ENCODE peak calls at places on chromosomes 5 and 9, in six cellular contexts. O, G, C, F, P and K are unnamed samples.
A peak's percentile ranks its signal among the peaks of the same experiment; 100 is the strongest.

GRCh38 chr9:126722922-126723806 is 81.7 kb upstream of the ZBTB43 start:
- DNase-seq in O (no peak), G (peak; percentile 50), C (no peak), F (peak; percentile 85), P (no peak), K (no peak)

GRCh38 chr5:9519537-9519936 is 26.3 kb downstream of the SEMA5A start:
- DNase-seq in O (no peak), G (no peak), C (no peak), F (no peak), P (peak; percentile 85), K (no peak)

GRCh38 chr9:111805841-111806241 is 11.1 kb upstream of the SHOC1 start:
- DNase-seq in O (no peak), G (no peak), C (no peak), F (no peak), P (peak; percentile 78), K (no peak)

GRCh38 chr5:160905285-160905684 is 53.3 kb upstream of the ATP10B start:
- DNase-seq in O (no peak), G (no peak), C (no peak), F (no peak), P (no peak), K (no peak)

GRCh38 chr9:99905833-99906402 is 536 bp upstream of the STX17 start:
- DNase-seq in O (peak; percentile 35), G (no peak), C (no peak), F (no peak), P (peak; percentile 1), K (no peak)

GRCh38 chr5:134127376-134127861 is 12.9 kb downstream of the TCF7 start:
- DNase-seq in O (no peak), G (no peak), C (no peak), F (peak; percentile 60), P (peak; percentile 62), K (no peak)

GRCh38 chr5:111563041-111563822 is 50.9 kb upstream of the STARD4 start:
- DNase-seq in O (no peak), G (no peak), C (no peak), F (no peak), P (peak; percentile 99), K (no peak)

GRCh38 chr5:766666-767431 is 17.7 kb downstream of the ZDHHC11B start:
- DNase-seq in O (no peak), G (peak; percentile 22), C (no peak), F (peak; percentile 59), P (no peak), K (peak; percentile 46)

GRCh38 chr5:149170292-149170691 is 29.0 kb downstream of the ABLIM3 start:
- DNase-seq in O (no peak), G (peak; percentile 45), C (no peak), F (no peak), P (peak; percentile 67), K (no peak)

GRCh38 chr5:145838276-145838675 is 3.1 kb upstream of the PRELID2 start:
- DNase-seq in O (no peak), G (no peak), C (peak; percentile 19), F (no peak), P (no peak), K (no peak)

GRCh38 chr5:53481887-53482716 is 1.7 kb downstream of the FST start:
- DNase-seq in O (peak; percentile 77), G (peak; percentile 51), C (peak; percentile 58), F (peak; percentile 95), P (peak; percentile 53), K (peak; percentile 72)

GRCh38 chr5:156170351-156170961 is 156.5 kb upstream of the SGCD start:
- DNase-seq in O (no peak), G (no peak), C (no peak), F (no peak), P (no peak), K (no peak)

DNA sequence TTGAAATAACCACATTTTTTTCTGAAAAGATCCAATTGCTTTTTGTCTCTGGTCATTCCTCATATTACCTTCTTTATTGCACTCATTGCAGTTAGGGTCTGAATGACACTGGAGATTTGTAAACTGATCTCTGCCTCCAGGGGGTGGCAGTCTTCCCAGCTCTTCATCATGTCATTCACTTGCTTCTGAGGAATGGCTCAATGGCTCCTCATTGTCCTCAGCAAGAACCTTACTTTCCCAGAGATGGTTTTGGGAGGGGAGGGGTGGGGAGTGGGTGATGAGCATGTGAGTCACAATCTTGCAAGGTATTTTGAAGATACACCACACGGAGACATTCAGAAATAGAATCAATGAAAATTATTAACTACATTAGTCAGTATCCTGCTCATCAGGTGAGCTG is 159.8 kb upstream of the GAS1 start:
- DNase-seq in O (no peak), G (peak; percentile 57), C (no peak), F (no peak), P (no peak), K (no peak)
- TF ChIP-seq CTCF in O (no peak), G (peak; percentile 55), C (no peak), F (no peak), P (no peak), K (no peak)

GRCh38 chr9:86644315-86645034 is 290.3 kb upstream of the TUT7 start:
- DNase-seq in O (no peak), G (no peak), C (no peak), F (no peak), P (no peak), K (no peak)
- TF ChIP-seq CTCF in O (no peak), G (no peak), C (no peak), F (no peak), P (no peak), K (no peak)

DNA sequence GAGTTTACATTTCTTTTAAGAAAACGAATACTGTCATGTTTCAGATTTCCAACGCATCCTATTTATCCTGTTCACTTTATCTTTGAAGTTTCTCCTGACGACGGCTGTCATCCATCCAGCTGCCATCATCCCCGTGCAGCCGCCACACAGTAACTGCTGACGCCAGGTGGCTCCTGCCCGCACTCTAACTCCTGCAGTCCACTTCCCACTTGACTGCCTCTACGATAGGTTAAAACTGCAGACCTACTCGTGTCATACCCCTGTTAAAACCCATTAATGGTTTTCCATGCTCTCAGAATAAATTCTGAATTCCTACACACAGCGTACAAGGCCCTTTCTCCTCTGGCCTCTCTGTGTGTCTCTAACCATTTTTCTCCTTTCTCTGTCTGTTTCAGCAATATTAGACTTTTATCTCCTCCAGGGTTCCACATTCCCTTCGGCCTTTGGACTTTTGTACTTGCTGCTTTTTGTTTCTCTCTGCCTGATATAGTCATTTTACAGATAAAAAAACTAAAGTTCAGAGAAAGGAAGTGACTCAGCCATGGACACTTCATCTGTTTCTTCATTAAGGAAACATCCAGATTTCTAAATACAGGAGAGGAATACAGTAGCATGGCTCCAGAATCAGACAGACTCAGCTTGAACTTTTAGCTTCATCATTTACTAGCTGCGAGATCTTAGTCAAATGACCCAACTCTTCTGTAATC is 84.9 kb downstream of the ADAMTS12 start:
- DNase-seq in O (peak; percentile 27), G (no peak), C (peak; percentile 2), F (peak; percentile 41), P (peak; percentile 81), K (no peak)
- TF ChIP-seq CTCF in O (no peak), G (no peak), C (no peak), F (no peak), P (no peak), K (no peak)

GRCh38 chr5:176742246-176743105 is 67.9 kb upstream of the UNC5A start:
- DNase-seq in O (no peak), G (peak; percentile 18), C (no peak), F (no peak), P (no peak), K (no peak)

GRCh38 chr5:176743136-176743827 is 67.1 kb upstream of the UNC5A start:
- DNase-seq in O (no peak), G (peak; percentile 55), C (no peak), F (no peak), P (no peak), K (peak; percentile 32)

GRCh38 chr5:176741566-176742211 is 68.7 kb upstream of the UNC5A start:
- DNase-seq in O (no peak), G (peak; percentile 26), C (no peak), F (no peak), P (no peak), K (peak; percentile 28)

GRCh38 chr5:176743828-176744583 is 66.4 kb upstream of the UNC5A start:
- DNase-seq in O (no peak), G (peak; percentile 35), C (no peak), F (no peak), P (no peak), K (no peak)

GRCh38 chr5:176744584-176744965 is 65.8 kb upstream of the UNC5A start:
- DNase-seq in O (no peak), G (peak; percentile 31), C (no peak), F (no peak), P (no peak), K (no peak)
- TF ChIP-seq CTCF in O (peak; percentile 24), G (peak; percentile 68), C (peak; percentile 39), F (no peak), P (peak; percentile 28), K (no peak)

DNA sequence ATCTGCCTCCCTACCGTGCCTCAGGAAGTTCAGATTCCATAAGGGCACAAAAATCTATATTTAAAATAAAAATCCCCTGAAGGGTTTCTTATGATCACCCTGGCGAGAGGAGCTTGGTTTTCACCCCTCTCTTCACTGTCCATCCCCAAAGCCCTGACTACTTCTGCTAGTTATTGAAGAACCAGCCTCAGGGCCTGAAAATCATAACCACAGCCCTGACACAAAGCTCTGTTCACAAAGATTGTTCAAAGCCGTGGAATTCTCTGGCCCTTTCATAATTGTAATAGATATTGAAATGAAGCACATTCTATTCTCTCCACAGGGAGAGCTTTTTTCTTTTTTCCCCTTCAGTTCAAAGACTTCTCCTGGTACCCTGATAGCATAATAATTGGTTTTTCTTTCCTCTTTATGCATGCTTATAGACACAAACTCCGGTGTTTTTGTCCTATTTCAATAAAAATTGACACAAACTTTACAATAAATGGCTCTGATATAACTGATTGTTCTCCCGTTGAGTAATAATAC is 343.8 kb downstream of the CAAP1 start:
- DNase-seq in O (no peak), G (no peak), C (no peak), F (no peak), P (no peak), K (no peak)
- TF ChIP-seq CTCF in O (no peak), G (no peak), C (no peak), F (no peak), P (no peak), K (no peak)

DNA sequence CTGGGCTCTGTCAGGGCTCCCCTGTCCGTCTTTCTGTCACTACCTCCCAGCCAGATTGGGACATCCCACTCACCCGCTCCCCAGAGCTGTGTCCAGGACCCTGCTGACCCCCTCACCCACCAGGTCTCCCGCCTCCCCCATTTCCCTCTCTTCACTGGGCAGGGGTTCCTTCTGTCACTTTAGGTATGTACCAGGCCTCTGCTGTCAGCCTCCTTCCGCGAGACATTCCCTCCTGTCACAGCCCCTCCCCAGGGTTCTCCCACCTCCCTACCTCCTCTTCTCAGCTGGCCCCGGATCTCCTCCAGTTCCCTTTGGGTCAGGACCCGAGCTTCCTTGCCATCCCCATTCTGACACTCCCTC is 488 bp downstream of the POLR1E start:
- DNase-seq in O (no peak), G (no peak), C (no peak), F (no peak), P (no peak), K (no peak)
- TF ChIP-seq CTCF in O (no peak), G (no peak), C (no peak), F (no peak), P (no peak), K (no peak)